ENCODE peak calls at places on chromosomes 7 and 10, in five cellular contexts. R, I, N, J and U are unnamed samples.

GRCh38 chr10:50614444-50615137 is 9.2 kb downstream of the SGMS1 start:
- DNase-seq in R (no peak), I (no peak), N (no peak), J (no peak), U (no peak)

GRCh38 chr7:116569737-116570136 is 44.9 kb downstream of the CAV1 start:
- DNase-seq in R (no peak), I (peak), N (no peak), J (no peak), U (no peak)

GRCh38 chr7:96238976-96239766 is 82.7 kb downstream of the SLC25A13 start:
- DNase-seq in R (no peak), I (peak), N (no peak), J (no peak), U (no peak)

GRCh38 chr10:95395947-95396449 is 105.2 kb upstream of the PDLIM1 start:
- DNase-seq in R (no peak), I (no peak), N (no peak), J (no peak), U (no peak)

GRCh38 chr10:46234026-46234425 is 52.8 kb upstream of the ANTXRL start:
- DNase-seq in R (no peak), I (no peak), N (no peak), J (no peak), U (no peak)

GRCh38 chr7:106521115-106521514 is 139.8 kb downstream of the CCDC71L start:
- DNase-seq in R (no peak), I (no peak), N (no peak), J (no peak), U (no peak)

GRCh38 chr10:71778071-71778470 is 4.8 kb upstream of the VSIR start:
- DNase-seq in R (no peak), I (no peak), N (no peak), J (no peak), U (no peak)

GRCh38 chr7:138907849-138908248 is 73.3 kb downstream of the KIAA1549 start:
- DNase-seq in R (no peak), I (peak), N (no peak), J (no peak), U (no peak)

GRCh38 chr10:124732931-124733536 is 11.1 kb downstream of the FAM53B start:
- DNase-seq in R (no peak), I (peak), N (no peak), J (peak), U (peak)

GRCh38 chr7:3005257-3005656 is 38.4 kb downstream of the CARD11 start:
- DNase-seq in R (no peak), I (no peak), N (no peak), J (no peak), U (no peak)

GRCh38 chr7:3019801-3020200 is 23.9 kb downstream of the CARD11 start:
- DNase-seq in R (no peak), I (no peak), N (no peak), J (no peak), U (no peak)

GRCh38 chr10:8283986-8284385 is 229.5 kb downstream of the GATA3 start:
- DNase-seq in R (no peak), I (peak), N (no peak), J (no peak), U (no peak)

GRCh38 chr7:157759246-157759805 is 422.5 kb downstream of the DNAJB6 start:
- DNase-seq in R (no peak), I (no peak), N (no peak), J (no peak), U (no peak)

GRCh38 chr7:8260871-8261707 is 878 bp downstream of the ICA1 start:
- DNase-seq in R (no peak), I (no peak), N (no peak), J (no peak), U (no peak)

GRCh38 chr7:46478046-46478445 is 557.0 kb upstream of the IGFBP3 start:
- DNase-seq in R (no peak), I (peak), N (no peak), J (no peak), U (no peak)

GRCh38 chr10:86830043-86830591 is 73.7 kb downstream of the BMPR1A start:
- DNase-seq in R (no peak), I (no peak), N (no peak), J (no peak), U (no peak)

GRCh38 chr7:107971613-107972012 is 31.3 kb downstream of the LAMB1 start:
- DNase-seq in R (no peak), I (peak), N (no peak), J (no peak), U (no peak)

GRCh38 chr7:70134029-70134445 is 535.8 kb downstream of the AUTS2 start:
- DNase-seq in R (no peak), I (no peak), N (no peak), J (no peak), U (no peak)

GRCh38 chr7:158125091-158125490 is 462.5 kb downstream of the PTPRN2 start:
- DNase-seq in R (no peak), I (no peak), N (no peak), J (no peak), U (no peak)

GRCh38 chr7:216360-217300 is 24.3 kb downstream of the FAM20C start:
- DNase-seq in R (no peak), I (peak), N (no peak), J (no peak), U (no peak)

GRCh38 chr7:114856625-114857024 is 65.3 kb upstream of the MDFIC start:
- DNase-seq in R (no peak), I (peak), N (no peak), J (no peak), U (no peak)

GRCh38 chr7:22052221-22052639 is 106.5 kb upstream of the CDCA7L start:
- DNase-seq in R (no peak), I (no peak), N (no peak), J (no peak), U (no peak)

GRCh38 chr10:70762441-70763177 is 22.6 kb downstream of the TBATA start:
- DNase-seq in R (no peak), I (no peak), N (no peak), J (no peak), U (no peak)

GRCh38 chr7:13457790-13458189 is 531.7 kb downstream of the ETV1 start:
- DNase-seq in R (no peak), I (no peak), N (no peak), J (no peak), U (no peak)

GRCh38 chr7:125383324-125383723 is 453.7 kb upstream of the POT1 start:
- DNase-seq in R (no peak), I (no peak), N (no peak), J (no peak), U (no peak)

GRCh38 chr7:144497296-144497695 is 93.8 kb upstream of the NOBOX start:
- DNase-seq in R (no peak), I (no peak), N (no peak), J (no peak), U (no peak)

GRCh38 chr7:668139-668871 is 58.2 kb upstream of the DNAAF5 start:
- DNase-seq in R (no peak), I (peak), N (no peak), J (no peak), U (no peak)

GRCh38 chr7:11833431-11833830 is 1.4 kb upstream of the THSD7A start:
- DNase-seq in R (no peak), I (no peak), N (no peak), J (no peak), U (no peak)

GRCh38 chr7:84216477-84216876 is 21.9 kb upstream of the SEMA3A start:
- DNase-seq in R (no peak), I (peak), N (no peak), J (no peak), U (no peak)